ENCODE peak calls at places on chromosomes 3 and 15, in six cellular contexts. W is PC-9, T is psoas muscle, S is DND-41, O is fibroblast of lung, P is tibial artery. U is an unnamed sample. For H3K27me3, the result is how much of the 10 kb centered on the place peaks cover.

GRCh38 chr15:75927601-75928000 is 23.9 kb downstream of the FBXO22 start:
- DNase-seq in O (no peak), S (no peak), W (no peak), T (no peak), P (no peak), U (no peak)

GRCh38 chr3:33915796-33916589 is 117.6 kb downstream of the PDCD6IP start:
- DNase-seq in S (no peak), W (peak), T (no peak), O (peak), P (no peak), U (no peak)

GRCh38 chr3:24359645-24360462 is 134.8 kb downstream of the THRB start:
- DNase-seq in O (no peak), T (no peak), P (no peak), W (no peak), S (no peak), U (no peak)

GRCh38 chr15:45795487-45796069 is 160.7 kb downstream of the SQOR start:
- DNase-seq in O (peak), P (no peak), S (peak), W (peak), T (no peak), U (no peak)

GRCh38 chr3:141389703-141390102 is 21.4 kb downstream of the ZBTB38 start:
- DNase-seq in O (peak), S (no peak), T (no peak), P (no peak), W (no peak), U (no peak)

GRCh38 chr15:63370764-63371163 is 10.9 kb downstream of the CA12 start:
- DNase-seq in O (no peak), W (no peak), S (no peak), P (no peak), T (no peak), U (no peak)

GRCh38 chr3:16378920-16379319 is 113.9 kb downstream of the OXNAD1 start:
- DNase-seq in S (no peak), W (no peak), P (no peak), O (peak), T (no peak), U (no peak)

GRCh38 chr3:125437631-125438435 is 62.7 kb upstream of the ZNF148 start:
- DNase-seq in P (peak), O (peak), W (peak), S (peak), T (peak), U (peak)

GRCh38 chr3:140128217-140129137 is 193.5 kb downstream of the CLSTN2 start:
- DNase-seq in T (peak), O (no peak), S (peak), P (no peak), W (peak), U (no peak)

GRCh38 chr15:69906256-69907185 is 191.2 kb downstream of the TLE3 start:
- DNase-seq in P (no peak), W (peak), S (no peak), O (no peak), T (no peak), U (no peak)

GRCh38 chr3:47083786-47084185 is 80.1 kb downstream of the SETD2 start:
- DNase-seq in O (no peak), P (no peak), W (no peak), S (no peak), T (no peak), U (no peak)

GRCh38 chr15:101424984-101425383 is 64.5 kb downstream of the PCSK6 start:
- DNase-seq in O (no peak), S (no peak), P (no peak), W (no peak), T (no peak), U (no peak)

GRCh38 chr3:192422321-192422997 is 304.9 kb downstream of the FGF12 start:
- DNase-seq in W (peak), O (peak), S (no peak), P (no peak), T (no peak), U (no peak)

GRCh38 chr15:92627014-92627413 is 28.6 kb downstream of the FAM174B start:
- DNase-seq in S (no peak), T (no peak), W (no peak), P (no peak), O (no peak), U (no peak)

GRCh38 chr3:59425942-59426341 is 376.1 kb upstream of the CFAP20DC start:
- DNase-seq in P (no peak), W (no peak), O (no peak), S (no peak), T (no peak), U (no peak)

GRCh38 chr3:17747890-17748247 is 5.4 kb upstream of the TBC1D5 start:
- DNase-seq in T (no peak), P (no peak), O (no peak), W (no peak), S (no peak), U (no peak)

GRCh38 chr3:51568041-51568440 is 29.5 kb downstream of the RAD54L2 start:
- DNase-seq in W (no peak), T (no peak), O (no peak), S (no peak), P (no peak), U (no peak)

GRCh38 chr3:29324180-29324651 is 43.3 kb downstream of the RBMS3 start:
- DNase-seq in W (no peak), T (peak), P (peak), O (peak), S (no peak), U (peak)

GRCh38 chr3:122964844-122965243 is 62.7 kb downstream of the SEMA5B start:
- DNase-seq in S (no peak), P (no peak), T (no peak), O (no peak), W (no peak), U (no peak)

DNA sequence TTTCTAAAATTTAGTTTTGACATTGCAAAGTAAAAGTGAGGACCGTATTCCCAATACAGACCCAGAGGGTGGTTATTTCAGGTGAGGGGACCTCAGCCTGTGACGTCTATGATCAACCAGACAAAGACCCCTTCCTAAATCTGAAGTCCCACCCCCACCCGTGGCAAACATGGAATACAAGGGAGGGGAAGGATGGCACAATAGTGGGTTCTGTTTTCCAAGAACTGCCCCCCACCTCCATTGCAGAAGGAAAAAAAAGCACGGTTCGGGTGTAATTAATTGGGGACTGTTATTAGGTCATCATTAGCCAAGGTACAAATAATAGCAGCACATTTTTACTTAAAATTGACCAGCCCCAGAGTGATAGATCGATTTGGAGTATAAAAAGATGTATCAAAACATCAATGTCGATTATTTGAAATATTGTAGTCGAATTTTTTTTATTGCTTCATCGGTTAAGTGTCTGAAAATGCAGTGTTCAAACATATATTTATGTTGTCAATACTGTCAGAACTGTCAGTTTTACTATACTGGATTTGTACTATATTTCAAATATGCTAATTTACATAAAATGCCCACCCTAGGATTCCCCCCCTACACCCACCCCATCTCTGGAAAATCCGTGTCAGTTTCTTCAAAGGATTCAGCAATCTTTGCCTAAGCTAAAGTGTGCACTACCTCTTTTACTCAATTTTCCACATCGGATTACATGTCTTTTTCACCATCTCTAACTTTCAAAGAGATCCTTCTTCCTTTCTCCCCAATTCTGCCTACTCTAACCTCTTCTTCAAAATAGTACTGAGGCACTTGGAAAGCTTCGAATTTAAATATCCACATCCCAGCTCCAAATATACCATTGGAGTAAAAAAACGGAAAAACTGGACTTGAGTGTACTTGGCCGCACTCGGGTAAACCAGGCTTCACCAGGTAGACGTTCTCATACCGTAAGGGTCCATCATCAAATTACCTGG is 7.7 kb upstream of the MEIS2 start:
- DNase-seq in W (no peak), O (no peak), S (no peak), T (no peak), P (no peak), U (no peak)
- H3K27me3 ChIP-seq in W (under half), O (under half), S (under half), T (under half), P (under half), U (half or more)

GRCh38 chr3:39384665-39385000 is 1.5 kb downstream of the SLC25A38 start:
- DNase-seq in S (no peak), O (no peak), W (no peak), T (no peak), P (no peak), U (no peak)

GRCh38 chr3:39385456-39386098 is 2.4 kb downstream of the SLC25A38 start:
- DNase-seq in O (no peak), P (no peak), W (no peak), S (no peak), T (no peak), U (no peak)

GRCh38 chr3:39388741-39389248 is 5.6 kb downstream of the SLC25A38 start:
- DNase-seq in P (no peak), O (no peak), W (no peak), T (no peak), S (no peak), U (no peak)

GRCh38 chr3:39386331-39386730 is 3.2 kb downstream of the SLC25A38 start:
- DNase-seq in T (no peak), S (no peak), O (no peak), P (no peak), W (no peak), U (no peak)

GRCh38 chr3:39387411-39387975 is 4.3 kb downstream of the SLC25A38 start:
- DNase-seq in O (no peak), W (no peak), P (no peak), S (no peak), T (no peak), U (no peak)
- TF ChIP-seq CTCF in O (no peak), W (no peak), P (no peak), S (no peak), T (no peak), U (no peak)

GRCh38 chr3:184275961-184276910 is at the start of gene ECE2:
- DNase-seq in S (no peak), T (no peak), P (no peak), O (no peak), W (no peak), U (no peak)
- H3K27me3 ChIP-seq in S (under half), T (under half), P (under half), O (under half), W (under half), U (under half)

GRCh38 chr3:178117641-178118040 is 418.6 kb upstream of the KCNMB2 start:
- DNase-seq in S (no peak), T (no peak), W (no peak), P (no peak), O (no peak), U (no peak)
- TF ChIP-seq CTCF in S (no peak), T (no peak), W (no peak), P (no peak), O (no peak), U (no peak)

GRCh38 chr3:6671363-6671762 is 189.6 kb upstream of the GRM7 start:
- DNase-seq in S (no peak), W (no peak), P (no peak), T (no peak), O (no peak), U (no peak)
- H3K27me3 ChIP-seq in S (under half), W (under half), P (under half), T (under half), O (under half), U (under half)

GRCh38 chr3:10777627-10778026 is 38.4 kb upstream of the SLC6A11 start:
- DNase-seq in S (no peak), O (no peak), W (no peak), P (no peak), T (no peak), U (no peak)

GRCh38 chr3:10780922-10781321 is 35.1 kb upstream of the SLC6A11 start:
- DNase-seq in O (no peak), P (no peak), S (no peak), T (no peak), W (no peak), U (no peak)

GRCh38 chr3:10779293-10779805 is 36.7 kb upstream of the SLC6A11 start:
- DNase-seq in W (no peak), S (no peak), O (no peak), P (no peak), T (no peak), U (no peak)

GRCh38 chr3:10780243-10780642 is 35.8 kb upstream of the SLC6A11 start:
- DNase-seq in O (no peak), P (no peak), T (no peak), S (no peak), W (no peak), U (no peak)

GRCh38 chr3:10778492-10779292 is 37.3 kb upstream of the SLC6A11 start:
- DNase-seq in S (no peak), T (no peak), P (no peak), W (no peak), O (no peak), U (no peak)
- TF ChIP-seq CTCF in S (no peak), T (no peak), P (no peak), W (no peak), O (no peak), U (no peak)

GRCh38 chr15:52762621-52763020 is 27.5 kb downstream of the ONECUT1 start:
- DNase-seq in W (no peak), O (no peak), T (no peak), S (no peak), P (no peak), U (no peak)

GRCh38 chr15:52760562-52760961 is 29.6 kb downstream of the ONECUT1 start:
- DNase-seq in T (no peak), O (no peak), W (no peak), S (no peak), P (no peak), U (no peak)

GRCh38 chr15:52759969-52760368 is 30.2 kb downstream of the ONECUT1 start:
- DNase-seq in O (no peak), T (no peak), S (no peak), W (no peak), P (no peak), U (no peak)

GRCh38 chr15:52765779-52766178 is 24.4 kb downstream of the ONECUT1 start:
- DNase-seq in W (no peak), S (no peak), O (no peak), T (no peak), P (no peak), U (no peak)

GRCh38 chr15:52764731-52765130 is 25.4 kb downstream of the ONECUT1 start:
- DNase-seq in P (no peak), T (no peak), W (no peak), O (no peak), S (no peak), U (no peak)
- H3K27me3 ChIP-seq in P (under half), T (under half), W (under half), O (under half), S (under half), U (under half)

GRCh38 chr15:95922431-95922830 is 408.1 kb upstream of the NR2F2 start:
- DNase-seq in T (no peak), P (no peak), S (no peak), O (no peak), W (no peak), U (no peak)
- TF ChIP-seq CTCF in T (no peak), P (no peak), S (peak), O (no peak), W (no peak), U (no peak)

GRCh38 chr15:52772766-52773165 is 17.4 kb downstream of the ONECUT1 start:
- DNase-seq in O (no peak), T (no peak), S (no peak), W (no peak), P (no peak), U (no peak)
- H3K27me3 ChIP-seq in O (under half), T (under half), S (under half), W (half or more), P (under half), U (half or more)

GRCh38 chr3:179148446-179149238 is 485 bp downstream of the PIK3CA start:
- DNase-seq in W (peak), S (peak), O (peak), P (peak), T (peak), U (peak)
- TF ChIP-seq CTCF in W (no peak), S (no peak), O (no peak), P (no peak), T (no peak), U (no peak)

U was measured in tibial nerve.